ENCODE peak calls at places on chromosomes 3 and 15, in seven cellular contexts. One of them, this sample, is unnamed.

GRCh38 chr3:66162766-66163165 is 58.0 kb upstream of the SLC25A26 start:
- DNase-seq in SK-N-SH: no peak
- DNase-seq in GM12892: no peak
- DNase-seq in H1: no peak
- DNase-seq in K562: no peak
- DNase-seq in GM12878: no peak
- DNase-seq in HepG2: no peak
- DNase-seq in this sample: no peak

GRCh38 chr3:14145670-14146380 is 21.0 kb downstream of the TMEM43 start:
- DNase-seq in GM12878: no peak
- DNase-seq in GM12892: no peak
- DNase-seq in K562: no peak
- DNase-seq in HepG2: no peak
- DNase-seq in SK-N-SH: no peak
- DNase-seq in H1: no peak
- DNase-seq in this sample: no peak

GRCh38 chr3:113439576-113439975 is 1.7 kb downstream of the CFAP44 start:
- DNase-seq in H1: no peak
- DNase-seq in GM12878: no peak
- DNase-seq in GM12892: no peak
- DNase-seq in SK-N-SH: no peak
- DNase-seq in HepG2: no peak
- DNase-seq in K562: no peak
- DNase-seq in this sample: no peak

GRCh38 chr3:23810342-23811116 is 4.8 kb downstream of the UBE2E1 start:
- DNase-seq in HepG2: peak
- DNase-seq in K562: peak
- DNase-seq in GM12878: no peak
- DNase-seq in SK-N-SH: peak
- DNase-seq in H1: peak
- DNase-seq in GM12892: no peak
- DNase-seq in this sample: peak

GRCh38 chr3:5309181-5309580 is 121.7 kb downstream of the EDEM1 start:
- DNase-seq in GM12892: no peak
- DNase-seq in H1: no peak
- DNase-seq in HepG2: no peak
- DNase-seq in SK-N-SH: no peak
- DNase-seq in GM12878: no peak
- DNase-seq in K562: no peak
- DNase-seq in this sample: no peak

GRCh38 chr15:64112904-64113303 is 17.1 kb downstream of the SNX1 start:
- DNase-seq in K562: no peak
- DNase-seq in HepG2: no peak
- DNase-seq in GM12878: no peak
- DNase-seq in SK-N-SH: no peak
- DNase-seq in GM12892: no peak
- DNase-seq in H1: no peak
- DNase-seq in this sample: no peak

GRCh38 chr3:134077649-134078081 is 47.9 kb upstream of the SLCO2A1 start:
- DNase-seq in HepG2: no peak
- DNase-seq in H1: peak
- DNase-seq in K562: no peak
- DNase-seq in GM12878: no peak
- DNase-seq in SK-N-SH: peak
- DNase-seq in GM12892: no peak
- DNase-seq in this sample: no peak

GRCh38 chr15:62845239-62846126 is 197.1 kb upstream of the TPM1 start:
- DNase-seq in GM12878: no peak
- DNase-seq in H1: no peak
- DNase-seq in SK-N-SH: no peak
- DNase-seq in GM12892: no peak
- DNase-seq in HepG2: peak
- DNase-seq in K562: no peak
- DNase-seq in this sample: no peak

GRCh38 chr3:57597973-57598351 is 818 bp upstream of the ARF4 start:
- DNase-seq in HepG2: no peak
- DNase-seq in SK-N-SH: no peak
- DNase-seq in GM12878: no peak
- DNase-seq in GM12892: no peak
- DNase-seq in H1: no peak
- DNase-seq in K562: no peak
- DNase-seq in this sample: no peak

GRCh38 chr3:12588674-12589054 is 31.8 kb downstream of the MKRN2 start:
- DNase-seq in SK-N-SH: no peak
- DNase-seq in HepG2: no peak
- DNase-seq in GM12878: no peak
- DNase-seq in K562: no peak
- DNase-seq in H1: no peak
- DNase-seq in GM12892: no peak
- DNase-seq in this sample: no peak

GRCh38 chr3:19576343-19576742 is 357.7 kb downstream of the EFHB start:
- DNase-seq in GM12878: no peak
- DNase-seq in H1: no peak
- DNase-seq in HepG2: no peak
- DNase-seq in GM12892: no peak
- DNase-seq in SK-N-SH: no peak
- DNase-seq in K562: no peak
- DNase-seq in this sample: no peak

GRCh38 chr15:48688493-48688892 is 43.0 kb upstream of the FBN1 start:
- DNase-seq in GM12892: no peak
- DNase-seq in K562: no peak
- DNase-seq in SK-N-SH: no peak
- DNase-seq in H1: no peak
- DNase-seq in GM12878: no peak
- DNase-seq in HepG2: no peak
- DNase-seq in this sample: no peak

GRCh38 chr15:74301583-74302374 is 65.7 kb downstream of the CCDC33 start:
- DNase-seq in HepG2: no peak
- DNase-seq in GM12878: no peak
- DNase-seq in K562: no peak
- DNase-seq in SK-N-SH: no peak
- DNase-seq in H1: no peak
- DNase-seq in GM12892: no peak
- DNase-seq in this sample: no peak

GRCh38 chr3:69762790-69763229 is 23.5 kb downstream of the MITF start:
- DNase-seq in GM12892: no peak
- DNase-seq in K562: no peak
- DNase-seq in H1: no peak
- DNase-seq in SK-N-SH: no peak
- DNase-seq in GM12878: no peak
- DNase-seq in HepG2: no peak
- DNase-seq in this sample: no peak

GRCh38 chr3:69763976-69764851 is 24.9 kb downstream of the MITF start:
- DNase-seq in GM12878: no peak
- DNase-seq in GM12892: no peak
- DNase-seq in HepG2: no peak
- DNase-seq in SK-N-SH: no peak
- DNase-seq in K562: no peak
- DNase-seq in H1: no peak
- DNase-seq in this sample: no peak

GRCh38 chr3:69763458-69763857 is 24.2 kb downstream of the MITF start:
- DNase-seq in SK-N-SH: no peak
- DNase-seq in K562: no peak
- DNase-seq in H1: no peak
- DNase-seq in GM12892: no peak
- DNase-seq in GM12878: no peak
- DNase-seq in HepG2: no peak
- DNase-seq in this sample: no peak

GRCh38 chr3:69764861-69765260 is 25.6 kb downstream of the MITF start:
- DNase-seq in HepG2: no peak
- DNase-seq in SK-N-SH: no peak
- DNase-seq in GM12892: no peak
- DNase-seq in H1: no peak
- DNase-seq in GM12878: no peak
- DNase-seq in K562: peak
- DNase-seq in this sample: no peak

DNA sequence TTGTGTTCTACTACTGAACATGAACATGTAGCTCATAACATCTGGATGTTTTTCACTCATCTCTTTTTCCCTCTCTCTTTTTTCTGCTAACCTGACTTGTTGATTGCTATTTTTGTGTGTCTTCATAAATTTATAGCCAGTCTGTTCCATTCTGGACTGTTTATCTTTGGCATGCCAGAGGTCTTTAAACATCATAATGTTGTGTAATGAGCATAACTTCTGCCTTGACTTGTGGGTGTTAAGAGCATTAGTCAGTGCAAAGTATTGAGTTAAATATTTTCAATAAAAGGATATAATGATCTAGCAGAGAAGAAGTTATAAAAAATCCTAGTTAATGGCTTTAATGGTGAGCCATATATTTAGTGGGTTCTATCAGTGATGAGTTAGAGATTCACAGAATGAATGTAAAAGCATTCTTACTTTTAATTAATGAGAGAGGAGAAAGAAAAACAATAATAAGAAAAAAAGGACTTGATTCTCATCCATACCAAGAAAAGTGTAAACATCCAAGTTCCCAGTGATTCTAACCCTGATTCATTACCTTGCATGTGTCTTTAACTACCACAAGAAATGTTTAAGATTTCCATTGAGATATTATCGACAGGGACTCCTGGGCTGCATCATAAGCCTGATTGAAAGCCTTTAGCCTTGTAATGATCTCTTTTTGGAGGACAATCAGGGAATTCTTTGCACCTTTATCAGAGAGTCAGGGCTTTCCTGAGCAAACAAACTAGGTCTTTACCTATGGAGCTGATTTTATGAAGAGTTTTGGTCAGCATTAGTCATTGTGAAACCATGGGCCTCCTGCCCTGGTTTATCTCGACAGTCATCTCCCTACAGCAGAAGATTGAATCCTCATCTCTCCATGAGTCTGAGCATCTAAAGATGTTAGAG is 22.9 kb downstream of the MITF start:
- DNase-seq in K562: no peak
- DNase-seq in GM12892: no peak
- DNase-seq in GM12878: no peak
- DNase-seq in SK-N-SH: no peak
- DNase-seq in HepG2: no peak
- DNase-seq in H1: no peak
- DNase-seq in this sample: no peak
- TF ChIP-seq POLR2AphosphoS5 in K562: no peak
- TF ChIP-seq POLR2AphosphoS5 in GM12892: no peak
- TF ChIP-seq POLR2AphosphoS5 in GM12878: no peak
- TF ChIP-seq POLR2AphosphoS5 in SK-N-SH: no peak
- TF ChIP-seq POLR2AphosphoS5 in HepG2: no peak
- TF ChIP-seq POLR2AphosphoS5 in H1: no peak
- TF ChIP-seq POLR2AphosphoS5 in this sample: no peak

DNA sequence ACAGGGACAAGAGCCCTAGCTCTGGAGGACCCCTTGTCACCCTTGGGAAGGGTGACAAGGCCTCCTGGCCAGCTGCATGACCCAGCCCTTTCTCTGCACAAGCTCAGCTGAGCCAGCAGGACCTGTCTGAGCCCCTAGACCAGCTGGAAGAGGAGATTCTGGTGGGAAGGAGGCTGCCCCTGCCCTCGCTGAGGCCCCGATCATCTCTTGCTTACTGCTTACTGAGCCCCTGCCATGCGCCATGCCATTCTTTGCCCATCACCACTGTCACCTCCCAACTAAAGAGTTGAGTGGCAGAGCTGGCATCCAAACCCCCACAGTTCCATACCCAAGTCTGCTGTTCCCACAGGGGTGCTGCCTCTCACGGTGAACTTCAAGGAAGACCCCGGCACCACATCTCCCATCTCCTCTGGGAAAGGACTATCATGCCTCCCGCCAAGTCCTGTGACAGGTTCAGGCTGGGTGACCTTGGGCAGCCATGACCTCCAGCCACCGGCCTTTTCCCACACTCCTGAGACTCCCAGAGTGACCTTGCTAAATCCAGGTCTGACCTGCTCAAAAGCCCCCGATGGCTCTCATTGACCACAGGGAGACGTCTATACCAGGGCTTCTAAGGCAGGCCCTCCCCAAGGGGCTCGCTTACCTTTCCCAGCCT is 34.0 kb downstream of the ACSBG1 start:
- DNase-seq in GM12878: no peak
- DNase-seq in SK-N-SH: peak
- DNase-seq in K562: no peak
- DNase-seq in H1: peak
- DNase-seq in GM12892: no peak
- DNase-seq in HepG2: no peak
- DNase-seq in this sample: no peak
- TF ChIP-seq TAF1 in GM12878: no peak
- TF ChIP-seq TAF1 in SK-N-SH: no peak
- TF ChIP-seq TAF1 in K562: no peak
- TF ChIP-seq TAF1 in H1: no peak
- TF ChIP-seq TAF1 in GM12892: no peak
- TF ChIP-seq TAF1 in HepG2: no peak
- TF ChIP-seq TAF1 in this sample: no peak

DNA sequence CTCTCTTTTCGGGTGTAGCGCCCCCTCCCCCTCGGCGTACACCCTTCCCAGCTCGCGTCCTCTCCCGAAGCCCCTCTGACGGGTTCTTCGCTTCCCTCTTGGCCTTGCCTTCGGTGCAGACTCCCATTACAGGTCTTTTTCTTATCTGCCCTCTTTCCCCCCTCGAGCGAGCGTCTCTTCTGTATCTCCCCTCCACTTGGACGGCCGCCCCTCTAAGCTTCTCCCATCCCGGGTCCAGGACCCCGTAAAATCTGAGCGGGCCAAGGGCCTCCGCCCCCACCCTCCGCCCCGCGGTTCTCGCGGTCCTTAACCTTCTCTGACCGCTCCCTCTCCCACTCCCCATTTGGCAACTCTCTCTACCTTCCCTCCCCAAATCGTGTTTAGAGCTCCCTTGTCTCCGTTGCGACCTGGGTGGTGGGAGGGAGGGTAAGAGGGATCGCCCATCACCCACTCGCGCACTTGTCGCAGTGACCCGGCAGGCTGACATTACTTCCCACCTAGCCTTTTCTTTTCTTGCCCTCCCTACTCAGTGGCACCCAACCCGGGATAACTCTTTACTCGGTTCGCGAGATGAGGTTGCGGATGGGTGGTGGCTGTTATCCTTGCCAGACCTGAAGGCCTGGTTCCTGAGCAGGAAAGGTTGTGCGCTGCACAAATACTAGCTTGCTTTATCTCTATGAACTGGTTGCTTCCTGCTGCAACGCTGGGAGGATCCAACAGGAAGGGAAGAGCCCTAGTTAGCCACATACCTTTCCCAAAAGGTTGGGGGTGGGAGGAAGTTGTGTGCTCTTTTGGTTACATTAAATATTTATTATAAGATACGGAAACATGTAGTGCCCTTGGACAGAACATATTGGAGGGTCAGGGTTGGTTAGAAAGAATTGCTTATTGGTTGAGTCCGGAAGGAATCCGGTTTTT is 922 bp downstream of the RAB11A start:
- DNase-seq in SK-N-SH: peak
- DNase-seq in GM12878: no peak
- DNase-seq in HepG2: peak
- DNase-seq in H1: no peak
- DNase-seq in K562: peak
- DNase-seq in GM12892: no peak
- DNase-seq in this sample: no peak
- TF ChIP-seq POLR2AphosphoS5 in SK-N-SH: peak
- TF ChIP-seq POLR2AphosphoS5 in GM12878: no peak
- TF ChIP-seq POLR2AphosphoS5 in HepG2: peak
- TF ChIP-seq POLR2AphosphoS5 in H1: no peak
- TF ChIP-seq POLR2AphosphoS5 in K562: peak
- TF ChIP-seq POLR2AphosphoS5 in GM12892: no peak
- TF ChIP-seq POLR2AphosphoS5 in this sample: no peak

DNA sequence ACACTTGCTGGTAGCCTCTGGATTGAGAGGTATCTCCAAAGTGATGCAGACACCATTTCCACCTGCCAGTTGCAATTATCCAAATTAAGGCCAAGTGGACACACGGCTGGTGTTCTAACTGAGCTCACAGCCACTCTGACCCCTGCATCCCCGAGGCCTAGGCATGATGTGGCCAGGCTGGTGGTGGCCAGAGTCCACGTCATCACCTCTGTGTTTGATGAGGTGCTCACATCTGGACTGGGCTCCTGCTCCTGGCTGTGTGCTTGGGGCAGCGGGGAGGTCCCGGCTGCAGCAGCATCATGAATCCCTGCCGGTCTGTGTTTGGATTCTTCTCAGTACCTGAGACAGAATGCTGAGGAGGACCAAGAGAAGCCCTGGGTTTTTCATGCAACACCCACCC is 4.9 kb downstream of the OXTR start:
- DNase-seq in SK-N-SH: no peak
- DNase-seq in HepG2: no peak
- DNase-seq in K562: no peak
- DNase-seq in GM12892: no peak
- DNase-seq in H1: peak
- DNase-seq in GM12878: no peak
- DNase-seq in this sample: no peak
- TF ChIP-seq TAF1 in SK-N-SH: no peak
- TF ChIP-seq TAF1 in HepG2: no peak
- TF ChIP-seq TAF1 in K562: no peak
- TF ChIP-seq TAF1 in GM12892: no peak
- TF ChIP-seq TAF1 in H1: no peak
- TF ChIP-seq TAF1 in GM12878: no peak
- TF ChIP-seq TAF1 in this sample: no peak

This sample was measured in GM12891.